ENCODE peak calls at places on chromosome 12, in six cellular contexts. H is neuronal stem cell, J is WERI-Rb-1, A is GM10248, G is skeletal muscle cell, S is fibroblast of mammary gland. U is an unnamed sample.

GRCh38 chr12:99911967-99912366 is 72.8 kb downstream of the ANKS1B start:
- DNase-seq in H (no peak), J (no peak), A (peak; percentile 11), G (no peak), S (peak; percentile 18), U (no peak)

GRCh38 chr12:42483534-42483857 is 106.0 kb downstream of the PRICKLE1 start:
- DNase-seq in H (peak; percentile 63), J (peak; percentile 27), A (peak; percentile 53), G (no peak), S (no peak), U (no peak)

GRCh38 chr12:27751386-27752047 is 28.5 kb upstream of the KLHL42 start:
- DNase-seq in H (no peak), J (no peak), A (no peak), G (no peak), S (no peak), U (no peak)

GRCh38 chr12:121452356-121453021 is 52.6 kb downstream of the RNF34 start:
- DNase-seq in H (no peak), J (no peak), A (no peak), G (no peak), S (no peak), U (no peak)

GRCh38 chr12:121958521-121959240 is 40.3 kb downstream of the CFAP251 start:
- DNase-seq in H (no peak), J (no peak), A (no peak), G (no peak), S (peak; percentile 11), U (no peak)

GRCh38 chr12:68451261-68452091 is 119.3 kb upstream of the MDM1 start:
- DNase-seq in H (no peak), J (no peak), A (peak; percentile 22), G (peak; percentile 58), S (peak; percentile 82), U (peak; percentile 87)

GRCh38 chr12:52515319-52515646 is 4.9 kb downstream of the KRT5 start:
- DNase-seq in H (no peak), J (no peak), A (no peak), G (no peak), S (no peak), U (no peak)

GRCh38 chr12:112169086-112169872 is 43.9 kb downstream of the TRAFD1 start:
- DNase-seq in H (no peak), J (no peak), A (no peak), G (no peak), S (no peak), U (no peak)

GRCh38 chr12:63276537-63277365 is 125.8 kb upstream of the AVPR1A start:
- DNase-seq in H (peak; percentile 40), J (peak; percentile 69), A (peak; percentile 7), G (no peak), S (peak; percentile 31), U (no peak)

GRCh38 chr12:120905856-120906384 is 1.8 kb upstream of the SPPL3 start:
- DNase-seq in H (no peak), J (no peak), A (no peak), G (no peak), S (no peak), U (no peak)

GRCh38 chr12:6234214-6234613 is 34.0 kb downstream of the CD9 start:
- DNase-seq in H (no peak), J (no peak), A (no peak), G (no peak), S (peak; percentile 74), U (no peak)

GRCh38 chr12:90925562-90925961 is 29.4 kb downstream of the CCER1 start:
- DNase-seq in H (no peak), J (no peak), A (no peak), G (no peak), S (no peak), U (no peak)

GRCh38 chr12:79681008-79681590 is 9.7 kb downstream of the PAWR start:
- DNase-seq in H (no peak), J (no peak), A (no peak), G (no peak), S (peak; percentile 76), U (no peak)

GRCh38 chr12:25594376-25594775 is 41.3 kb upstream of the LMNTD1 start:
- DNase-seq in H (no peak), J (no peak), A (no peak), G (peak; percentile 58), S (peak; percentile 69), U (no peak)

GRCh38 chr12:32841061-32841460 is 55.5 kb downstream of the PKP2 start:
- DNase-seq in H (no peak), J (no peak), A (no peak), G (no peak), S (no peak), U (no peak)

GRCh38 chr12:14836336-14837210 is 6.8 kb downstream of the ART4 start:
- DNase-seq in H (no peak), J (no peak), A (no peak), G (peak; percentile 67), S (peak; percentile 90), U (peak; percentile 52)

GRCh38 chr12:81296556-81297305 is 218.9 kb downstream of the ACSS3 start:
- DNase-seq in H (no peak), J (no peak), A (no peak), G (peak; percentile 41), S (peak; percentile 88), U (peak; percentile 73)

GRCh38 chr12:9022592-9022991 is 33.2 kb downstream of the KLRG1 start:
- DNase-seq in H (no peak), J (no peak), A (no peak), G (no peak), S (no peak), U (no peak)

GRCh38 chr12:75784591-75784990 is 247.0 kb downstream of the PHLDA1 start:
- DNase-seq in H (no peak), J (no peak), A (no peak), G (no peak), S (no peak), U (no peak)

GRCh38 chr12:12922191-12922616 is 29.8 kb downstream of the GPRC5D start:
- DNase-seq in H (no peak), J (no peak), A (no peak), G (peak; percentile 76), S (peak; percentile 100), U (no peak)

GRCh38 chr12:19970826-19971225 is 397.5 kb upstream of the PDE3A start:
- DNase-seq in H (no peak), J (no peak), A (no peak), G (no peak), S (peak; percentile 23), U (no peak)

GRCh38 chr12:80825506-80825905 is 108.8 kb downstream of the MYF5 start:
- DNase-seq in H (no peak), J (no peak), A (no peak), G (no peak), S (no peak), U (no peak)

GRCh38 chr12:53006810-53007742 is 820 bp downstream of the EIF4B start:
- DNase-seq in H (peak; percentile 66), J (peak; percentile 87), A (peak; percentile 78), G (no peak), S (peak; percentile 60), U (no peak)

GRCh38 chr12:11581179-11581755 is 68.2 kb upstream of the ETV6 start:
- DNase-seq in H (peak; percentile 60), J (peak; percentile 48), A (peak; percentile 38), G (peak; percentile 31), S (peak; percentile 78), U (peak; percentile 77)

GRCh38 chr12:117599849-117600248 is 238.4 kb upstream of the NOS1 start:
- DNase-seq in H (no peak), J (no peak), A (no peak), G (no peak), S (no peak), U (no peak)

GRCh38 chr12:94025730-94026129 is 122.6 kb upstream of the PLXNC1 start:
- DNase-seq in H (no peak), J (no peak), A (no peak), G (no peak), S (no peak), U (no peak)

GRCh38 chr12:28998662-28999120 is 150.4 kb upstream of the FAR2 start:
- DNase-seq in H (no peak), J (peak; percentile 11), A (peak; percentile 17), G (peak; percentile 56), S (peak; percentile 89), U (peak; percentile 22)

GRCh38 chr12:49296034-49296835 is 1.3 kb downstream of the PRPH start:
- DNase-seq in H (no peak), J (peak; percentile 67), A (peak; percentile 87), G (no peak), S (no peak), U (no peak)

GRCh38 chr12:53286448-53286847 is 8.9 kb upstream of the PFDN5 start:
- DNase-seq in H (no peak), J (no peak), A (no peak), G (no peak), S (no peak), U (no peak)

GRCh38 chr12:101877816-101878811 is 734 bp downstream of the DRAM1 start:
- DNase-seq in H (no peak), J (peak; percentile 11), A (peak; percentile 37), G (no peak), S (no peak), U (no peak)

GRCh38 chr12:25433581-25434325 is 119.3 kb downstream of the LMNTD1 start:
- DNase-seq in H (no peak), J (no peak), A (no peak), G (no peak), S (peak; percentile 49), U (peak; percentile 40)

GRCh38 chr12:87092421-87092820 is 836.2 kb upstream of the MGAT4C start:
- DNase-seq in H (no peak), J (no peak), A (no peak), G (no peak), S (no peak), U (no peak)

GRCh38 chr12:96218989-96219678 is 25.0 kb downstream of the ELK3 start:
- DNase-seq in H (no peak), J (no peak), A (no peak), G (no peak), S (no peak), U (no peak)

GRCh38 chr12:119902084-119902509 is 25.0 kb upstream of the CIT start:
- DNase-seq in H (peak; percentile 40), J (peak; percentile 80), A (peak; percentile 75), G (peak; percentile 25), S (peak; percentile 73), U (peak; percentile 38)

GRCh38 chr12:127393896-127394295 is 873.1 kb upstream of the TMEM132C start:
- DNase-seq in H (no peak), J (no peak), A (no peak), G (peak; percentile 65), S (peak; percentile 89), U (no peak)

GRCh38 chr12:110794623-110795280 is 52.0 kb upstream of the CCDC63 start:
- DNase-seq in H (no peak), J (no peak), A (no peak), G (peak; percentile 10), S (peak; percentile 65), U (no peak)

GRCh38 chr12:48001426-48002178 is 2.7 kb downstream of the COL2A1 start:
- DNase-seq in H (peak; percentile 74), J (peak; percentile 53), A (no peak), G (no peak), S (peak; percentile 26), U (no peak)

GRCh38 chr12:52130695-52131094 is 51.2 kb downstream of the SMIM41 start:
- DNase-seq in H (no peak), J (no peak), A (peak; percentile 9), G (no peak), S (no peak), U (no peak)

GRCh38 chr12:92226036-92226661 is 80.5 kb upstream of the BTG1 start:
- DNase-seq in H (no peak), J (no peak), A (no peak), G (no peak), S (peak; percentile 29), U (no peak)